ENCODE peak calls at places on chromosome 18, in nine cellular contexts. X is caudate nucleus; G is NCI-H774; D is PC-9; M is brain microvascular endothelial cell; V is heart right ventricle; H is MCF 10A; N is activated T-cell treated with anti-CD3 and anti-CD28 coated beads, Interleukin-2, amount 50 U/mL, for 48 hours; W is iris pigment epithelial cell. O is an unnamed sample.

GRCh38 chr18:76265375-76266225 is 229.4 kb downstream of the ZNF516 start:
- DNase-seq in X (no peak), G (no peak), D (no peak), M (no peak), V (peak), H (no peak), N (no peak), W (peak), O (no peak)

GRCh38 chr18:9736942-9737813 is 29.1 kb downstream of the RAB31 start:
- DNase-seq in X (no peak), G (peak), D (peak), M (no peak), V (no peak), H (no peak), N (no peak), W (no peak), O (no peak)

GRCh38 chr18:6056171-6056932 is 161.0 kb upstream of the TMEM200C start:
- DNase-seq in X (no peak), G (no peak), D (no peak), M (peak), V (no peak), H (no peak), N (no peak), W (peak), O (no peak)

GRCh38 chr18:62725896-62726295 is 10.6 kb downstream of the PHLPP1 start:
- DNase-seq in X (no peak), G (no peak), D (no peak), M (no peak), V (no peak), H (no peak), N (no peak), W (no peak), O (no peak)

GRCh38 chr18:48933578-48934399 is 17.0 kb downstream of the SMAD7 start:
- DNase-seq in X (no peak), G (peak), D (no peak), M (no peak), V (no peak), H (no peak), N (no peak), W (no peak), O (no peak)

GRCh38 chr18:11387880-11388279 is 221.5 kb upstream of the SLC35G4 start:
- DNase-seq in X (no peak), G (no peak), D (no peak), M (peak), V (peak), H (peak), N (no peak), W (peak), O (no peak)

GRCh38 chr18:76686737-76687231 is 135.6 kb upstream of the ZNF236 start:
- DNase-seq in X (peak), G (peak), D (peak), M (peak), V (peak), H (peak), N (peak), W (peak), O (no peak)

GRCh38 chr18:44941519-44941918 is 260.8 kb downstream of the SETBP1 start:
- DNase-seq in X (no peak), G (no peak), D (no peak), M (no peak), V (no peak), H (no peak), N (no peak), W (no peak), O (no peak)

GRCh38 chr18:78925193-78925540 is 54.5 kb upstream of the SALL3 start:
- DNase-seq in X (no peak), G (no peak), D (no peak), M (no peak), V (no peak), H (no peak), N (no peak), W (no peak), O (no peak)

GRCh38 chr18:62323483-62324354 is 1.4 kb upstream of the TNFRSF11A start:
- DNase-seq in X (no peak), G (no peak), D (no peak), M (no peak), V (no peak), H (no peak), N (no peak), W (no peak), O (no peak)

GRCh38 chr18:3281456-3282400 is 19.8 kb downstream of the MYL12B start:
- DNase-seq in X (no peak), G (peak), D (peak), M (no peak), V (no peak), H (peak), N (no peak), W (peak), O (no peak)

GRCh38 chr18:42306208-42306980 is 351.4 kb downstream of the PIK3C3 start:
- DNase-seq in X (no peak), G (no peak), D (no peak), M (no peak), V (no peak), H (no peak), N (no peak), W (peak), O (no peak)

GRCh38 chr18:35106845-35107148 is 65.6 kb downstream of the MAPRE2 start:
- DNase-seq in X (no peak), G (no peak), D (no peak), M (no peak), V (no peak), H (no peak), N (no peak), W (no peak), O (no peak)

GRCh38 chr18:22420649-22421048 is 2.9 kb upstream of the CTAGE1 start:
- DNase-seq in X (no peak), G (no peak), D (no peak), M (no peak), V (no peak), H (no peak), N (no peak), W (no peak), O (no peak)

GRCh38 chr18:2417861-2418610 is 153.3 kb downstream of the METTL4 start:
- DNase-seq in X (no peak), G (no peak), D (no peak), M (peak), V (no peak), H (no peak), N (no peak), W (peak), O (no peak)

GRCh38 chr18:63261029-63261428 is 58.5 kb downstream of the BCL2 start:
- DNase-seq in X (no peak), G (no peak), D (no peak), M (no peak), V (no peak), H (no peak), N (no peak), W (no peak), O (no peak)

GRCh38 chr18:75477913-75478312 is 50.4 kb upstream of the SMIM21 start:
- DNase-seq in X (no peak), G (no peak), D (no peak), M (peak), V (no peak), H (peak), N (no peak), W (peak), O (no peak)

GRCh38 chr18:56807883-56808282 is 156.7 kb downstream of the WDR7 start:
- DNase-seq in X (no peak), G (no peak), D (no peak), M (no peak), V (no peak), H (no peak), N (no peak), W (no peak), O (no peak)

GRCh38 chr18:69102959-69103358 is 297.7 kb upstream of the DOK6 start:
- DNase-seq in X (no peak), G (no peak), D (no peak), M (no peak), V (no peak), H (peak), N (no peak), W (peak), O (no peak)

GRCh38 chr18:3914833-3915598 is 465.0 kb downstream of the TGIF1 start:
- DNase-seq in X (no peak), G (peak), D (no peak), M (no peak), V (no peak), H (no peak), N (no peak), W (no peak), O (no peak)

GRCh38 chr18:48319796-48320638 is 89.2 kb downstream of the ZBTB7C start:
- DNase-seq in X (no peak), G (peak), D (no peak), M (peak), V (no peak), H (no peak), N (no peak), W (peak), O (no peak)

GRCh38 chr18:23683671-23684070 is 5.6 kb upstream of the LAMA3 start:
- DNase-seq in X (no peak), G (no peak), D (no peak), M (peak), V (no peak), H (no peak), N (no peak), W (peak), O (no peak)

GRCh38 chr18:73735836-73736235 is 411.8 kb downstream of the FBXO15 start:
- DNase-seq in X (no peak), G (no peak), D (no peak), M (no peak), V (no peak), H (no peak), N (no peak), W (no peak), O (no peak)

GRCh38 chr18:21112140-21112473 is 494 bp upstream of the ROCK1 start:
- DNase-seq in X (no peak), G (no peak), D (no peak), M (no peak), V (no peak), H (no peak), N (no peak), W (no peak), O (no peak)

GRCh38 chr18:62957885-62958472 is 242.6 kb downstream of the PHLPP1 start:
- DNase-seq in X (no peak), G (no peak), D (no peak), M (peak), V (no peak), H (peak), N (peak), W (peak), O (peak)

GRCh38 chr18:63775166-63775730 is at the start of gene SERPINB7:
- DNase-seq in X (no peak), G (no peak), D (peak), M (peak), V (no peak), H (peak), N (no peak), W (peak), O (no peak)

GRCh38 chr18:23938046-23938756 is 76.4 kb upstream of the TTC39C start:
- DNase-seq in X (no peak), G (no peak), D (no peak), M (no peak), V (no peak), H (no peak), N (no peak), W (no peak), O (peak)

GRCh38 chr18:28175930-28176673 is 828 bp downstream of the CDH2 start:
- DNase-seq in X (no peak), G (no peak), D (no peak), M (no peak), V (peak), H (peak), N (peak), W (peak), O (peak)

O was measured in activated naive CD8-positive, alpha-beta T cell treated with anti-CD3 and anti-CD28 coated beads, Interleukin-2, amount 10 ng/mL, durations not matched to agents 7 days and 5 days.